ENCODE peak calls at places on chromosomes 6 and 20, in six cellular contexts. M, P, Y, S, Z and R are unnamed samples.

GRCh38 chr20:3115190-3116107 is 30.9 kb upstream of the AVP start:
- DNase-seq in M (peak; percentile 51), P (peak; percentile 63), Y (peak; percentile 91), S (peak; percentile 19), Z (peak; percentile 57), R (peak; percentile 35)

GRCh38 chr20:21125072-21125848 is 622 bp upstream of the KIZ start:
- DNase-seq in M (no peak), P (peak; percentile 14), Y (no peak), S (no peak), Z (peak; percentile 43), R (peak; percentile 50)

GRCh38 chr20:26354521-26354920 is 657.9 kb upstream of the ZNF337 start:
- DNase-seq in M (no peak), P (no peak), Y (no peak), S (no peak), Z (no peak), R (no peak)

GRCh38 chr6:36968266-36968977 is 13.9 kb downstream of the PI16 start:
- DNase-seq in M (no peak), P (no peak), Y (no peak), S (no peak), Z (peak; percentile 46), R (no peak)

GRCh38 chr6:134534708-134535149 is 216.8 kb upstream of the SGK1 start:
- DNase-seq in M (peak; percentile 40), P (no peak), Y (no peak), S (no peak), Z (no peak), R (peak; percentile 41)

GRCh38 chr6:63634630-63635029 is 972 bp upstream of the PHF3 start:
- DNase-seq in M (peak; percentile 15), P (no peak), Y (peak; percentile 37), S (no peak), Z (no peak), R (no peak)

GRCh38 chr20:44418069-44418905 is 57.4 kb upstream of the TTPAL start:
- DNase-seq in M (no peak), P (no peak), Y (no peak), S (no peak), Z (no peak), R (no peak)

GRCh38 chr20:12928755-12929401 is 79.9 kb upstream of the SPTLC3 start:
- DNase-seq in M (no peak), P (no peak), Y (peak; percentile 23), S (no peak), Z (peak; percentile 70), R (peak; percentile 25)

GRCh38 chr6:105810105-105810921 is 275.8 kb upstream of the PRDM1 start:
- DNase-seq in M (no peak), P (no peak), Y (peak; percentile 95), S (no peak), Z (peak; percentile 91), R (peak; percentile 90)

GRCh38 chr6:158474961-158475343 is 84.9 kb upstream of the TMEM181 start:
- DNase-seq in M (no peak), P (no peak), Y (no peak), S (no peak), Z (peak; percentile 58), R (peak; percentile 62)

GRCh38 chr20:32749914-32750637 is 6.8 kb upstream of the COMMD7 start:
- DNase-seq in M (no peak), P (peak; percentile 84), Y (no peak), S (no peak), Z (no peak), R (no peak)

GRCh38 chr20:43963233-43963632 is 48.6 kb downstream of the TOX2 start:
- DNase-seq in M (no peak), P (no peak), Y (no peak), S (no peak), Z (no peak), R (no peak)

GRCh38 chr6:135014353-135014832 is 40.2 kb downstream of the HBS1L start:
- DNase-seq in M (peak; percentile 59), P (no peak), Y (peak; percentile 4), S (no peak), Z (no peak), R (no peak)

GRCh38 chr6:73234732-73235131 is 9.4 kb upstream of the KHDC1L start:
- DNase-seq in M (no peak), P (no peak), Y (no peak), S (no peak), Z (peak; percentile 79), R (peak; percentile 73)

GRCh38 chr6:156776470-156776840 is 723 bp upstream of the ARID1B start:
- DNase-seq in M (peak; percentile 52), P (no peak), Y (peak; percentile 61), S (no peak), Z (peak; percentile 64), R (peak; percentile 22)

GRCh38 chr20:4134861-4135379 is 119.6 kb upstream of the RNF24 start:
- DNase-seq in M (no peak), P (no peak), Y (no peak), S (no peak), Z (no peak), R (no peak)

GRCh38 chr6:170152111-170152926 is 138.6 kb downstream of the DLL1 start:
- DNase-seq in M (no peak), P (no peak), Y (no peak), S (no peak), Z (no peak), R (no peak)

GRCh38 chr6:107392069-107392468 is 67.3 kb downstream of the PDSS2 start:
- DNase-seq in M (no peak), P (no peak), Y (no peak), S (no peak), Z (peak; percentile 4), R (no peak)

GRCh38 chr6:69696273-69696672 is 100.5 kb downstream of the LMBRD1 start:
- DNase-seq in M (no peak), P (no peak), Y (no peak), S (no peak), Z (no peak), R (no peak)

GRCh38 chr6:71299541-71300470 is 11.2 kb downstream of the OGFRL1 start:
- DNase-seq in M (no peak), P (no peak), Y (no peak), S (no peak), Z (no peak), R (no peak)

GRCh38 chr20:63538204-63539091 is 1.3 kb upstream of the PTK6 start:
- DNase-seq in M (peak; percentile 50), P (peak; percentile 62), Y (no peak), S (peak; percentile 48), Z (peak; percentile 49), R (no peak)

GRCh38 chr20:18585134-18585533 is 2.7 kb upstream of the DTD1 start:
- DNase-seq in M (no peak), P (peak; percentile 31), Y (no peak), S (no peak), Z (peak; percentile 76), R (peak; percentile 18)

GRCh38 chr20:44384423-44385027 is 29.0 kb downstream of the HNF4A start:
- DNase-seq in M (peak; percentile 78), P (peak; percentile 92), Y (peak; percentile 61), S (peak; percentile 64), Z (peak; percentile 59), R (peak; percentile 39)

GRCh38 chr20:25987073-25987927 is 290.6 kb upstream of the ZNF337 start:
- DNase-seq in M (peak; percentile 72), P (peak; percentile 68), Y (peak; percentile 45), S (peak; percentile 70), Z (peak; percentile 6), R (peak; percentile 18)

GRCh38 chr20:45355209-45355608 is 7.0 kb upstream of the SDC4 start:
- DNase-seq in M (no peak), P (no peak), Y (no peak), S (no peak), Z (peak; percentile 84), R (peak; percentile 72)